ENCODE peak calls at places on chromosomes 5 and 9, in eight cellular contexts. P is MCF 10A; D is islet precursor cell; Q is HT1080; E is activated CD8-positive, alpha-beta memory T cell treated with anti-CD3 and anti-CD28 coated beads, Interleukin-2, amount 50 U/mL, for 48 hours; Y is testis; G is aorta; R is AG04450. J is an unnamed sample.

GRCh38 chr9:110257097-110257955 is 1.0 kb upstream of the TXN start:
- DNase-seq in P (peak), D (peak), Q (no peak), E (peak), Y (peak), G (no peak), R (no peak), J (no peak)

GRCh38 chr9:123300554-123300953 is 32.2 kb upstream of the STRBP start:
- DNase-seq in P (no peak), D (peak), Q (no peak), E (no peak), Y (no peak), G (no peak), R (no peak), J (no peak)

GRCh38 chr5:131749138-131749537 is 47.7 kb downstream of the FNIP1 start:
- DNase-seq in P (peak), D (no peak), Q (peak), E (no peak), Y (no peak), G (no peak), R (no peak), J (peak)

GRCh38 chr5:115842089-115842881 is 550 bp downstream of the AP3S1 start:
- DNase-seq in P (peak), D (peak), Q (peak), E (peak), Y (peak), G (no peak), R (no peak), J (peak)

GRCh38 chr5:52469835-52470234 is 317.9 kb upstream of the ITGA1 start:
- DNase-seq in P (no peak), D (no peak), Q (no peak), E (no peak), Y (no peak), G (no peak), R (no peak), J (no peak)

GRCh38 chr9:119963798-119964372 is 594.6 kb upstream of the BRINP1 start:
- DNase-seq in P (peak), D (peak), Q (peak), E (no peak), Y (no peak), G (peak), R (peak), J (peak)

GRCh38 chr9:19201899-19202891 is 28.3 kb upstream of the DENND4C start:
- DNase-seq in P (no peak), D (peak), Q (no peak), E (no peak), Y (peak), G (no peak), R (no peak), J (no peak)

GRCh38 chr5:149932445-149933350 is 11.9 kb downstream of the PDE6A start:
- DNase-seq in P (no peak), D (peak), Q (no peak), E (no peak), Y (peak), G (no peak), R (no peak), J (no peak)

GRCh38 chr9:72557549-72557948 is 36.1 kb downstream of the TMC1 start:
- DNase-seq in P (peak), D (peak), Q (peak), E (peak), Y (peak), G (no peak), R (peak), J (peak)

GRCh38 chr9:129798973-129799372 is 4.0 kb upstream of the TOR1B start:
- DNase-seq in P (no peak), D (no peak), Q (no peak), E (no peak), Y (no peak), G (no peak), R (no peak), J (no peak)

GRCh38 chr5:10590226-10591047 is 26.6 kb downstream of the ANKRD33B start:
- DNase-seq in P (peak), D (peak), Q (peak), E (peak), Y (peak), G (no peak), R (no peak), J (no peak)

GRCh38 chr5:32498484-32498883 is 53.9 kb upstream of the ZFR start:
- DNase-seq in P (no peak), D (no peak), Q (no peak), E (no peak), Y (no peak), G (no peak), R (no peak), J (no peak)

GRCh38 chr5:154058055-154059038 is 19.6 kb downstream of the MFAP3 start:
- DNase-seq in P (peak), D (no peak), Q (peak), E (no peak), Y (no peak), G (no peak), R (no peak), J (no peak)

GRCh38 chr5:139062910-139063663 is 135.1 kb downstream of the SIL1 start:
- DNase-seq in P (no peak), D (no peak), Q (no peak), E (no peak), Y (no peak), G (no peak), R (no peak), J (no peak)

GRCh38 chr9:115923903-115924668 is 229.5 kb upstream of the PAPPA start:
- DNase-seq in P (peak), D (no peak), Q (no peak), E (no peak), Y (no peak), G (no peak), R (peak), J (no peak)

GRCh38 chr5:134224905-134225779 is 731 bp downstream of the PPP2CA start:
- DNase-seq in P (peak), D (peak), Q (peak), E (peak), Y (peak), G (peak), R (no peak), J (peak)

GRCh38 chr9:20512106-20512505 is 110.2 kb downstream of the MLLT3 start:
- DNase-seq in P (no peak), D (no peak), Q (peak), E (no peak), Y (no peak), G (no peak), R (peak), J (no peak)

GRCh38 chr5:37867634-37868033 is 27.8 kb upstream of the GDNF start:
- DNase-seq in P (no peak), D (peak), Q (peak), E (no peak), Y (no peak), G (no peak), R (no peak), J (no peak)

GRCh38 chr9:71592400-71592799 is 175.9 kb downstream of the CEMIP2 start:
- DNase-seq in P (no peak), D (no peak), Q (peak), E (no peak), Y (no peak), G (no peak), R (no peak), J (no peak)

GRCh38 chr9:94650924-94651323 is 11.6 kb upstream of the FBP1 start:
- DNase-seq in P (no peak), D (no peak), Q (peak), E (no peak), Y (no peak), G (no peak), R (no peak), J (no peak)

GRCh38 chr9:18327106-18327505 is 146.8 kb upstream of the ADAMTSL1 start:
- DNase-seq in P (no peak), D (no peak), Q (no peak), E (no peak), Y (no peak), G (no peak), R (no peak), J (no peak)

GRCh38 chr9:100229136-100229535 is 123.6 kb downstream of the TEX10 start:
- DNase-seq in P (no peak), D (peak), Q (peak), E (no peak), Y (no peak), G (no peak), R (no peak), J (no peak)

GRCh38 chr9:128412120-128412790 is 8.4 kb upstream of the CERCAM start:
- DNase-seq in P (peak), D (peak), Q (peak), E (peak), Y (peak), G (no peak), R (no peak), J (peak)

GRCh38 chr9:69549310-69550202 is 122.6 kb downstream of the APBA1 start:
- DNase-seq in P (peak), D (no peak), Q (peak), E (no peak), Y (peak), G (no peak), R (no peak), J (peak)

GRCh38 chr9:20558609-20559016 is 63.7 kb downstream of the MLLT3 start:
- DNase-seq in P (peak), D (peak), Q (peak), E (no peak), Y (no peak), G (no peak), R (peak), J (peak)

GRCh38 chr5:179221196-179221876 is 123.9 kb downstream of the ADAMTS2 start:
- DNase-seq in P (no peak), D (no peak), Q (no peak), E (no peak), Y (no peak), G (no peak), R (no peak), J (no peak)

GRCh38 chr9:25472681-25473080 is 205.6 kb downstream of the TUSC1 start:
- DNase-seq in P (no peak), D (no peak), Q (no peak), E (no peak), Y (no peak), G (no peak), R (no peak), J (no peak)

GRCh38 chr9:36870960-36871359 is 163.1 kb downstream of the PAX5 start:
- DNase-seq in P (no peak), D (no peak), Q (no peak), E (no peak), Y (peak), G (peak), R (no peak), J (no peak)

GRCh38 chr5:171386861-171387254 is 791 bp upstream of the NPM1 start:
- DNase-seq in P (no peak), D (no peak), Q (no peak), E (no peak), Y (peak), G (no peak), R (no peak), J (peak)

GRCh38 chr5:36573441-36573840 is 33.0 kb upstream of the SLC1A3 start:
- DNase-seq in P (peak), D (no peak), Q (peak), E (no peak), Y (no peak), G (no peak), R (peak), J (peak)

GRCh38 chr5:159819671-159820411 is 96.4 kb upstream of the ADRA1B start:
- DNase-seq in P (peak), D (peak), Q (no peak), E (no peak), Y (peak), G (no peak), R (no peak), J (no peak)

GRCh38 chr9:120464176-120464575 is 115.8 kb downstream of the CDK5RAP2 start:
- DNase-seq in P (no peak), D (no peak), Q (no peak), E (no peak), Y (no peak), G (no peak), R (no peak), J (no peak)

GRCh38 chr5:54362434-54362833 is 52.1 kb upstream of the ARL15 start:
- DNase-seq in P (no peak), D (no peak), Q (peak), E (no peak), Y (no peak), G (no peak), R (no peak), J (no peak)

GRCh38 chr9:121557581-121558422 is 58.2 kb upstream of the GGTA1 start:
- DNase-seq in P (peak), D (peak), Q (peak), E (no peak), Y (peak), G (peak), R (peak), J (no peak)